ENCODE peak calls at places on chromosomes 7 and 10, in five cellular contexts. M, K, D, H and G are unnamed samples.
A peak's percentile ranks its signal among the peaks of the same experiment; 100 is the strongest.

GRCh38 chr7:115707236-115707635 is 323.3 kb downstream of the TFEC start:
- DNase-seq in M (peak; percentile 34), K (no peak), D (peak; percentile 31), H (no peak), G (peak; percentile 9)

GRCh38 chr7:20085086-20085485 is 132.1 kb downstream of the MACC1 start:
- DNase-seq in M (no peak), K (no peak), D (no peak), H (no peak), G (no peak)

GRCh38 chr10:87546221-87546620 is 41.5 kb downstream of the MINPP1 start:
- DNase-seq in M (no peak), K (no peak), D (no peak), H (no peak), G (peak; percentile 93)

GRCh38 chr7:30988346-30989005 is 24.7 kb downstream of the GHRHR start:
- DNase-seq in M (peak; percentile 88), K (no peak), D (peak; percentile 31), H (peak; percentile 30), G (peak; percentile 85)

GRCh38 chr7:98464558-98464940 is 63.7 kb upstream of the BAIAP2L1 start:
- DNase-seq in M (peak; percentile 40), K (no peak), D (no peak), H (no peak), G (no peak)

GRCh38 chr7:2771274-2771711 is 72.8 kb downstream of the GNA12 start:
- DNase-seq in M (no peak), K (peak; percentile 65), D (no peak), H (no peak), G (peak; percentile 66)

GRCh38 chr7:117673839-117674238 is 194.0 kb downstream of the CFTR start:
- DNase-seq in M (no peak), K (no peak), D (peak; percentile 60), H (no peak), G (peak; percentile 19)

GRCh38 chr10:128626397-128627060 is 500.3 kb upstream of the MKI67 start:
- DNase-seq in M (no peak), K (no peak), D (no peak), H (no peak), G (no peak)

GRCh38 chr10:101894742-101895141 is 51.1 kb upstream of the KCNIP2 start:
- DNase-seq in M (no peak), K (no peak), D (no peak), H (no peak), G (no peak)

GRCh38 chr7:42790196-42790595 is 121.7 kb downstream of the C7orf25 start:
- DNase-seq in M (no peak), K (no peak), D (no peak), H (no peak), G (no peak)

GRCh38 chr7:114931656-114932011 is 9.7 kb downstream of the MDFIC start:
- DNase-seq in M (no peak), K (no peak), D (no peak), H (no peak), G (no peak)

GRCh38 chr7:95470452-95470851 is 15.3 kb upstream of the ASB4 start:
- DNase-seq in M (peak; percentile 54), K (no peak), D (peak; percentile 83), H (no peak), G (peak; percentile 81)

DNA sequence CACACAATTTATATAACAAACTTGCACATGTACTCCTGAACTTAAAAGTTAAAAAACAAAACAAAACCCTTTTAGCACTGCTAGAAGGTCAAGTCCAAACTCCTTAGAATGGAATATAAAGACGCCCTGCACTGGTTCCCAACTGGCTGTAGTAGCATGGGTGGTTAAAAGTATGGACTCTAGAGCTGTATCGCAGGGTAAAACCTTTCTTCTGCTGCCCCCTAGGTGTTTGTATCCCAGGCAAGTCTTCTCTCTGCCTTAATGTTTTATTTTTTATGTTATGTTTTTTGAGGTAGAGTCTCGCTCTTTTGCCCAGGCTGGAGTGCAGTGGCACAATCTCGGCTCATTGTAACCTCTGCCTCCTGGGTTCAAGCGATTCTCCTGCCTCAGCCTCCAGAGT is 35.2 kb downstream of the LSMEM1 start:
- DNase-seq in M (no peak), K (no peak), D (peak; percentile 14), H (no peak), G (peak; percentile 25)
- TF ChIP-seq CTCF in M (no peak), K (peak; percentile 23), D (no peak), H (no peak), G (no peak)

GRCh38 chr7:132376361-132377013 is 199.8 kb downstream of the PLXNA4 start:
- DNase-seq in M (no peak), K (no peak), D (no peak), H (no peak), G (no peak)
- H3K4me3 ChIP-seq in M (no peak overlapping the region), K (no peak overlapping the region), D (no peak overlapping the region), H (no peak overlapping the region), G (no peak overlapping the region)

GRCh38 chr10:100346765-100347567 is at the start of gene SCD:
- DNase-seq in M (peak; percentile 80), K (peak; percentile 83), D (peak; percentile 93), H (peak; percentile 70), G (peak; percentile 99)
- TF ChIP-seq POLR2A in M (peak; percentile 68), K (peak; percentile 75), D (peak; percentile 71), H (no peak), G (peak; percentile 72)

GRCh38 chr10:44949127-44949802 is 10.3 kb upstream of the RASSF4 start:
- DNase-seq in M (no peak), K (no peak), D (no peak), H (no peak), G (no peak)
- TF ChIP-seq CTCF in M (no peak), K (no peak), D (no peak), H (no peak), G (no peak)

GRCh38 chr10:33325929-33326328 is 8.5 kb downstream of the NRP1 start:
- DNase-seq in M (no peak), K (no peak), D (no peak), H (no peak), G (no peak)
- H3K4me3 ChIP-seq in M (no peak overlapping the region), K (no peak overlapping the region), D (no peak overlapping the region), H (no peak overlapping the region), G (no peak overlapping the region)

DNA sequence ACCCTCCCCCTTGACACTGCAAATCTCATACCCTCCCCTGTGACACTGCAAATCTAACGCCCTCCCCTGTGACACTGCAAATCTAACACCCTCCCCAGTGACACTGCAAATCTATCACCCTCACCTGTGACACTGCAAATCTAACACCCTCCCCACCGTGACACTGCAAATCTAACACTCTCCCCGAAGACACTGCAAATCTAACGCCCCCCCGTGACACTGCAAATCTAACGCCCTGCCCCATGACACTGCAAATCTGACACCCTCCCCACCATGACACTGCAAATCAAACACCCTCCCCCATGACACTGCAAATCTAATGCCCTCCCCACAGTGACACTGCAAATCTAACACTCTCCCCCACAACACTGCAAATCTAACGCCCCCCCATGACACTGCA is 603.7 kb downstream of the DNAJB6 start:
- DNase-seq in M (no peak), K (no peak), D (no peak), H (no peak), G (no peak)
- TF ChIP-seq POLR2A in M (no peak), K (no peak), D (no peak), H (no peak), G (no peak)